ENCODE peak calls at places on chromosomes 13 and 19, in five cellular contexts. One of them, this sample, is unnamed.
A peak's percentile ranks its signal among the peaks of the same experiment; 100 is the strongest.

GRCh38 chr13:26226209-26226608 is 4.1 kb upstream of the RNF6 start:
- DNase-seq in gastrocnemius medialis: no peak
- DNase-seq in K562: no peak
- DNase-seq in suprapubic skin: no peak
- DNase-seq in spleen: no peak
- DNase-seq in this sample: no peak

GRCh38 chr13:76012091-76012721 is 376.1 kb downstream of the LMO7 start:
- DNase-seq in gastrocnemius medialis: no peak
- DNase-seq in K562: no peak
- DNase-seq in suprapubic skin: no peak
- DNase-seq in spleen: no peak
- DNase-seq in this sample: no peak

GRCh38 chr19:31908486-31909255 is 436.7 kb upstream of the ZNF507 start:
- DNase-seq in gastrocnemius medialis: no peak
- DNase-seq in K562: no peak
- DNase-seq in suprapubic skin: no peak
- DNase-seq in spleen: no peak
- DNase-seq in this sample: no peak

GRCh38 chr13:87094646-87095045 is 576.5 kb upstream of the SLITRK5 start:
- DNase-seq in gastrocnemius medialis: no peak
- DNase-seq in K562: no peak
- DNase-seq in suprapubic skin: no peak
- DNase-seq in spleen: no peak
- DNase-seq in this sample: no peak

GRCh38 chr13:22275393-22275792 is 604.5 kb downstream of the FGF9 start:
- DNase-seq in gastrocnemius medialis: no peak
- DNase-seq in K562: no peak
- DNase-seq in suprapubic skin: no peak
- DNase-seq in spleen: no peak
- DNase-seq in this sample: no peak

GRCh38 chr13:101567841-101568240 is 115.4 kb downstream of the ITGBL1 start:
- DNase-seq in gastrocnemius medialis: no peak
- DNase-seq in K562: no peak
- DNase-seq in suprapubic skin: no peak
- DNase-seq in spleen: no peak
- DNase-seq in this sample: no peak

GRCh38 chr19:11324079-11324661 is 15.3 kb downstream of the RAB3D start:
- DNase-seq in gastrocnemius medialis: peak; percentile 53
- DNase-seq in K562: no peak
- DNase-seq in suprapubic skin: peak; percentile 87
- DNase-seq in spleen: peak; percentile 90
- DNase-seq in this sample: peak; percentile 65

GRCh38 chr19:38911388-38912004 is 490 bp downstream of the CCER2 start:
- DNase-seq in gastrocnemius medialis: no peak
- DNase-seq in K562: no peak
- DNase-seq in suprapubic skin: no peak
- DNase-seq in spleen: no peak
- DNase-seq in this sample: no peak

GRCh38 chr13:26186995-26187394 is 35.1 kb downstream of the RNF6 start:
- DNase-seq in gastrocnemius medialis: no peak
- DNase-seq in K562: no peak
- DNase-seq in suprapubic skin: no peak
- DNase-seq in spleen: peak; percentile 80
- DNase-seq in this sample: peak; percentile 23

GRCh38 chr19:8423821-8424223 is 10.7 kb downstream of the MARCHF2 start:
- DNase-seq in gastrocnemius medialis: peak; percentile 74
- DNase-seq in K562: peak; percentile 80
- DNase-seq in suprapubic skin: peak; percentile 96
- DNase-seq in spleen: peak; percentile 84
- DNase-seq in this sample: peak; percentile 94

GRCh38 chr19:35354898-35355297 is 3.4 kb upstream of the FFAR3 start:
- DNase-seq in gastrocnemius medialis: no peak
- DNase-seq in K562: no peak
- DNase-seq in suprapubic skin: peak; percentile 29
- DNase-seq in spleen: peak; percentile 54
- DNase-seq in this sample: no peak

GRCh38 chr19:41994994-41995958 is 1.2 kb upstream of the ATP1A3 start:
- DNase-seq in gastrocnemius medialis: no peak
- DNase-seq in K562: no peak
- DNase-seq in suprapubic skin: no peak
- DNase-seq in spleen: no peak
- DNase-seq in this sample: no peak

GRCh38 chr13:40433577-40433976 is 232.9 kb downstream of the FOXO1 start:
- DNase-seq in gastrocnemius medialis: no peak
- DNase-seq in K562: no peak
- DNase-seq in suprapubic skin: no peak
- DNase-seq in spleen: peak; percentile 90
- DNase-seq in this sample: no peak

GRCh38 chr19:49106648-49107135 is 7.5 kb upstream of the LIN7B start:
- DNase-seq in gastrocnemius medialis: no peak
- DNase-seq in K562: no peak
- DNase-seq in suprapubic skin: no peak
- DNase-seq in spleen: peak; percentile 88
- DNase-seq in this sample: no peak

GRCh38 chr13:77507931-77508776 is 27.4 kb upstream of the SCEL start:
- DNase-seq in gastrocnemius medialis: no peak
- DNase-seq in K562: no peak
- DNase-seq in suprapubic skin: no peak
- DNase-seq in spleen: no peak
- DNase-seq in this sample: no peak

GRCh38 chr19:44574201-44574950 is 39.0 kb upstream of the IGSF23 start:
- DNase-seq in gastrocnemius medialis: no peak
- DNase-seq in K562: no peak
- DNase-seq in suprapubic skin: no peak
- DNase-seq in spleen: no peak
- DNase-seq in this sample: no peak

GRCh38 chr19:29811125-29812079 is at the start of gene CCNE1:
- DNase-seq in gastrocnemius medialis: peak; percentile 81
- DNase-seq in K562: peak; percentile 92
- DNase-seq in suprapubic skin: peak; percentile 94
- DNase-seq in spleen: peak; percentile 97
- DNase-seq in this sample: peak; percentile 94

GRCh38 chr19:4694211-4694987 is 24.3 kb upstream of the MYDGF start:
- DNase-seq in gastrocnemius medialis: peak; percentile 96
- DNase-seq in K562: peak; percentile 61
- DNase-seq in suprapubic skin: peak; percentile 91
- DNase-seq in spleen: no peak
- DNase-seq in this sample: peak; percentile 79

GRCh38 chr19:11887247-11887617 is 350 bp upstream of the ZNF69 start:
- DNase-seq in gastrocnemius medialis: no peak
- DNase-seq in K562: no peak
- DNase-seq in suprapubic skin: no peak
- DNase-seq in spleen: no peak
- DNase-seq in this sample: no peak

GRCh38 chr13:97108535-97108910 is 113.6 kb upstream of the MBNL2 start:
- DNase-seq in gastrocnemius medialis: no peak
- DNase-seq in K562: no peak
- DNase-seq in suprapubic skin: no peak
- DNase-seq in spleen: no peak
- DNase-seq in this sample: no peak

GRCh38 chr13:97109256-97109655 is 112.9 kb upstream of the MBNL2 start:
- DNase-seq in gastrocnemius medialis: no peak
- DNase-seq in K562: no peak
- DNase-seq in suprapubic skin: no peak
- DNase-seq in spleen: no peak
- DNase-seq in this sample: no peak

GRCh38 chr13:97107815-97108534 is 113.7 kb upstream of the OXGR1 start:
- DNase-seq in gastrocnemius medialis: no peak
- DNase-seq in K562: no peak
- DNase-seq in suprapubic skin: no peak
- DNase-seq in spleen: no peak
- DNase-seq in this sample: no peak

GRCh38 chr13:97109841-97110492 is 112.2 kb upstream of the MBNL2 start:
- DNase-seq in gastrocnemius medialis: peak; percentile 72
- DNase-seq in K562: peak; percentile 81
- DNase-seq in suprapubic skin: peak; percentile 94
- DNase-seq in spleen: peak; percentile 95
- DNase-seq in this sample: peak; percentile 93

DNA sequence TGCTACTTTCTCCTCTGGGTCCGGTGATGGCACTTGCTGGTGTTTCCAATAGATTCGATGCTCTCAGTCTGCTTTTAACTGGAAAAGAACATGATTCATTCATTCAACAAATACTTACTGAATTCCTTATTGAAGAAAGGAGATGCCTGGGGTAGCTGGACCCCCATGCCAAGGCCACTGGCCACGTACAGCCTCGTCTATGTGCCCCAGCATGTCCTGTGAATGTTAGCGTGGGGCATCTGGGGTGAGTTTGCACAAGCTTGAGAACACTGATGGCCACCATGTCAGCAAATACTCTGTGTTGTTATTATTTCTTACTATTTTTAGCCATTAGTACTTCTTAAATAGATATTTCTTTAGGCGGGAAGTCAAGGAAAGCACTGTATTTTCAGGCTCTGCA is 112.0 kb upstream of the OXGR1 start:
- DNase-seq in gastrocnemius medialis: no peak
- DNase-seq in K562: no peak
- DNase-seq in suprapubic skin: no peak
- DNase-seq in spleen: no peak
- DNase-seq in this sample: no peak
- H3K36me3 ChIP-seq in gastrocnemius medialis: no peaks in the 10 kb centered on the region
- H3K36me3 ChIP-seq in K562: no peaks in the 10 kb centered on the region
- H3K36me3 ChIP-seq in suprapubic skin: no peaks in the 10 kb centered on the region
- H3K36me3 ChIP-seq in spleen: no peaks in the 10 kb centered on the region
- H3K36me3 ChIP-seq in this sample: no peaks in the 10 kb centered on the region

GRCh38 chr19:13032837-13033236 is 37.6 kb downstream of the NFIX start:
- DNase-seq in gastrocnemius medialis: no peak
- DNase-seq in K562: no peak
- DNase-seq in suprapubic skin: no peak
- DNase-seq in spleen: no peak
- DNase-seq in this sample: no peak
- TF ChIP-seq POLR2A in gastrocnemius medialis: no peak
- TF ChIP-seq POLR2A in K562: no peak
- TF ChIP-seq POLR2A in suprapubic skin: no peak
- TF ChIP-seq POLR2A in spleen: no peak
- TF ChIP-seq POLR2A in this sample: no peak

GRCh38 chr19:53076984-53077383 is 26.2 kb downstream of the ZNF160 start:
- DNase-seq in gastrocnemius medialis: no peak
- DNase-seq in K562: peak; percentile 20
- DNase-seq in suprapubic skin: no peak
- DNase-seq in spleen: no peak
- DNase-seq in this sample: peak; percentile 49
- H3K36me3 ChIP-seq in gastrocnemius medialis: peaks cover 4% of the 10 kb centered on the region
- H3K36me3 ChIP-seq in K562: peaks cover 48% of the 10 kb centered on the region
- H3K36me3 ChIP-seq in suprapubic skin: peaks cover 69% of the 10 kb centered on the region
- H3K36me3 ChIP-seq in spleen: peaks cover 99% of the 10 kb centered on the region
- H3K36me3 ChIP-seq in this sample: no peaks in the 10 kb centered on the region

DNA sequence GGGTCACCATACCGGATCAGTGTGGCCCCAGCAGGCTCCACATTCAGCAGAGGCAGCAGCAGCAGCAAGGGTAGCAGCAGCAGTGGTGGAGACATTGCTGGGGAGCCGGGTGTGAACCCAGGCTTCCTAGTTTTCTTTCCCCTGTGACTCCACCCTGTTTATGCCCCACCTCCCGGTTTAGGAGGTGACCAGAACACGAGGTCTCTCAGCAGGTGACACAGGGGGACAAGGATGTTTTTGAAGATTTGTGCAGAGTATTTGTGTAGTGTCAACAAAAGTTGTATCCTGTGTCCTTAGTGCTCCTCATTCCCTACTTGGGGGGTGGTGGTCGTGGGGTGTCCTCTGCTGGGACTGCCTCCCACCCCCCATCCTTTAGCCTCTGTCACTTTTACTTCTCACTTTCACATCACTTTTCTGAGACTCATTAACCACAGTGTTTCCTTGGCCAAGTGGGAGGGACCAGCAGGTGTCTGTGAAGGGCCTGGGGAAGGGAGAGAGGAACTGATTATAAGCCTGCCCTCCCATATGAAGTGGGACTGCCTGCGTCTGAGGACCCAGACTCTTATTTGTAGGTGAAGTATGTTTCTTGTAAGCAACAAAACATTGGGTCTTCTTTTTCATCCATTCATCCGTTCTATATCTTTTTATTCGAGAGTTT is 15.6 kb upstream of the KCNC3 start:
- DNase-seq in gastrocnemius medialis: no peak
- DNase-seq in K562: no peak
- DNase-seq in suprapubic skin: no peak
- DNase-seq in spleen: peak; percentile 84
- DNase-seq in this sample: no peak
- TF ChIP-seq POLR2A in gastrocnemius medialis: no peak
- TF ChIP-seq POLR2A in K562: no peak
- TF ChIP-seq POLR2A in suprapubic skin: no peak
- TF ChIP-seq POLR2A in spleen: no peak
- TF ChIP-seq POLR2A in this sample: no peak

GRCh38 chr13:49314344-49314882 is 66.7 kb downstream of the CDADC1 start:
- DNase-seq in gastrocnemius medialis: no peak
- DNase-seq in K562: no peak
- DNase-seq in suprapubic skin: no peak
- DNase-seq in spleen: no peak
- DNase-seq in this sample: no peak
- H3K36me3 ChIP-seq in gastrocnemius medialis: no peaks in the 10 kb centered on the region
- H3K36me3 ChIP-seq in K562: no peaks in the 10 kb centered on the region
- H3K36me3 ChIP-seq in suprapubic skin: peaks cover 4% of the 10 kb centered on the region
- H3K36me3 ChIP-seq in spleen: peaks cover 6% of the 10 kb centered on the region
- H3K36me3 ChIP-seq in this sample: peaks cover 10% of the 10 kb centered on the region

DNA sequence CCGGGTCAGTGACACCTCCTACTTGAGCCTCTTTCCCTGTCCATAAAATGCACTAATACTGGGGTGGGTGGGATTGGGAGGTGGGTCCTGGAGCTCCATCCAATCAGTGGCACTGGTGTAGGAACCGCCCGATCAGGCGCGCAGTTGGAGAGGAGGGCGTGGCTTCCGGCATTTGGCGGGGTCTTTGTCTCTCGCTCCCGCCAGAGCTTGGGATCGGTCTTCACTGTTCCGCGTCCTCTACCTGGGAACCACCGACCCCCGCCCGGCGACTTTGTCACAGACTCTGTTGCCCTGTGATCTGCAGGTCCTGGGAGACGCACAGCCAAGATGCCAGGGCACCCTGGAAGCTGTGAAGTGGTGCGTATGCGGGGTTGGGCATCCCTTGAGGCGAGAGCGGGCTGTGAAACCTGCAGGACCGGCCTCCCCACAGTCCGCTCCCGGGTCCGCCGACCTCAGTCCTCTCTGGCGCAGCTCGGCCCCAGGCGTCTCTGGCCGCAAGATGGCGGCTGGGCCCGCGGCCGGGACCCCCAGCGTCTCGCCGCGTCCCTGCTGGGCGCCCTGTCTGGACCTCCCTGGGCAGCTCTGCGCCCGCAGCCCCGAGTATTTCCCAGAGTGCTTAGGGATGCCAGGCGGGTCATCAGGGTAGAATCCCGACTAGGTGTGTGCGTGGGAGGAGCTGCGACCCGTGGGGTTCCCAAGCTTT is 41.6 kb upstream of the ZNF730 start:
- DNase-seq in gastrocnemius medialis: no peak
- DNase-seq in K562: peak; percentile 20
- DNase-seq in suprapubic skin: peak; percentile 60
- DNase-seq in spleen: peak; percentile 71
- DNase-seq in this sample: peak; percentile 67
- TF ChIP-seq POLR2A in gastrocnemius medialis: no peak
- TF ChIP-seq POLR2A in K562: no peak
- TF ChIP-seq POLR2A in suprapubic skin: no peak
- TF ChIP-seq POLR2A in spleen: no peak
- TF ChIP-seq POLR2A in this sample: no peak

DNA sequence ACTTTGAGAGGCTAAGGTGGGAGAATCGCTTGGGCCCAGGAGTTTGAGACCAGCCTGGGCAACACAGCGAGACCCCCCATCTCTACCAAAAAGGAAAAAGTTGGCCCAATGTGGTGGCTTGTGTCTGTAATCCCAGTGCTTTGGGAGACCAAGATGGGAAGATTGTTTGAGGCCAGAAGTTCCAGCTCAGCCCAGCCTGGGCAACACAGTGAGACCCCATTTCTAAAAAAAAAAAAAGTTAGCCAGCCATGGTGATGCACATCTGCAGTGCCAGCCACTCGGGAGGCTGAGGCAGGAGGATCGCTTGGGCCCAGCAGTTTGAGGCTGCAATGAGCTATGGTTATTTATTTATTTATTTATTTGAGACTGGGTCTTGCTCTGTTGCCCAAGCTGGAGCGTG is 41.3 kb downstream of the CYP4F22 start:
- DNase-seq in gastrocnemius medialis: no peak
- DNase-seq in K562: no peak
- DNase-seq in suprapubic skin: no peak
- DNase-seq in spleen: no peak
- DNase-seq in this sample: no peak
- H3K36me3 ChIP-seq in gastrocnemius medialis: no peaks in the 10 kb centered on the region
- H3K36me3 ChIP-seq in K562: no peaks in the 10 kb centered on the region
- H3K36me3 ChIP-seq in suprapubic skin: no peaks in the 10 kb centered on the region
- H3K36me3 ChIP-seq in spleen: no peaks in the 10 kb centered on the region
- H3K36me3 ChIP-seq in this sample: no peaks in the 10 kb centered on the region

This sample was measured in heart left ventricle.